ENCODE peak calls at places on chromosomes 4 and X, in six cellular contexts. One of them, this sample, is unnamed.

GRCh38 chr4:85829276-85830051 is 354.5 kb downstream of the ARHGAP24 start:
- DNase-seq in mesenchymal stem cell: peak
- DNase-seq in H9: no peak
- DNase-seq in IMR-90: peak
- DNase-seq in trophoblast cell: no peak
- DNase-seq in H1: no peak
- DNase-seq in this sample: no peak

GRCh38 chr4:24624381-24624780 is 40.0 kb upstream of the DHX15 start:
- DNase-seq in mesenchymal stem cell: no peak
- DNase-seq in H9: no peak
- DNase-seq in IMR-90: no peak
- DNase-seq in trophoblast cell: no peak
- DNase-seq in H1: no peak
- DNase-seq in this sample: no peak

GRCh38 chr4:48343531-48343930 is 2.2 kb downstream of the SLAIN2 start:
- DNase-seq in mesenchymal stem cell: peak
- DNase-seq in H9: no peak
- DNase-seq in IMR-90: peak
- DNase-seq in trophoblast cell: no peak
- DNase-seq in H1: no peak
- DNase-seq in this sample: no peak

GRCh38 chr4:135277116-135277979 is 1075.8 kb upstream of the PABPC4L start:
- DNase-seq in mesenchymal stem cell: peak
- DNase-seq in H9: no peak
- DNase-seq in IMR-90: peak
- DNase-seq in trophoblast cell: peak
- DNase-seq in H1: no peak
- DNase-seq in this sample: no peak

GRCh38 chrX:100687128-100687527 is 43.1 kb downstream of the SRPX2 start:
- DNase-seq in mesenchymal stem cell: no peak
- DNase-seq in H9: no peak
- DNase-seq in IMR-90: no peak
- DNase-seq in trophoblast cell: no peak
- DNase-seq in H1: no peak
- DNase-seq in this sample: no peak

GRCh38 chr4:165630671-165631070 is 242.4 kb upstream of the TLL1 start:
- DNase-seq in mesenchymal stem cell: no peak
- DNase-seq in H9: no peak
- DNase-seq in IMR-90: no peak
- DNase-seq in trophoblast cell: no peak
- DNase-seq in H1: no peak
- DNase-seq in this sample: no peak

GRCh38 chrX:134622813-134623185 is 35.5 kb downstream of the PLAC1 start:
- DNase-seq in mesenchymal stem cell: no peak
- DNase-seq in H9: no peak
- DNase-seq in IMR-90: no peak
- DNase-seq in trophoblast cell: peak
- DNase-seq in H1: no peak
- DNase-seq in this sample: no peak

GRCh38 chr4:6520978-6521377 is 48.6 kb upstream of the PPP2R2C start:
- DNase-seq in mesenchymal stem cell: no peak
- DNase-seq in H9: no peak
- DNase-seq in IMR-90: no peak
- DNase-seq in trophoblast cell: no peak
- DNase-seq in H1: no peak
- DNase-seq in this sample: no peak

GRCh38 chr4:40888916-40889315 is 139.2 kb downstream of the NSUN7 start:
- DNase-seq in mesenchymal stem cell: no peak
- DNase-seq in H9: no peak
- DNase-seq in IMR-90: no peak
- DNase-seq in trophoblast cell: no peak
- DNase-seq in H1: no peak
- DNase-seq in this sample: no peak

GRCh38 chr4:104475652-104476051 is 19.0 kb downstream of the CXXC4 start:
- DNase-seq in mesenchymal stem cell: no peak
- DNase-seq in H9: peak
- DNase-seq in IMR-90: no peak
- DNase-seq in trophoblast cell: no peak
- DNase-seq in H1: no peak
- DNase-seq in this sample: peak

GRCh38 chrX:133959972-133960371 is 25.4 kb downstream of the GPC3 start:
- DNase-seq in mesenchymal stem cell: no peak
- DNase-seq in H9: no peak
- DNase-seq in IMR-90: no peak
- DNase-seq in trophoblast cell: no peak
- DNase-seq in H1: no peak
- DNase-seq in this sample: no peak

GRCh38 chr4:53601251-53601764 is 10.0 kb upstream of the LNX1 start:
- DNase-seq in mesenchymal stem cell: no peak
- DNase-seq in H9: peak
- DNase-seq in IMR-90: no peak
- DNase-seq in trophoblast cell: peak
- DNase-seq in H1: peak
- DNase-seq in this sample: no peak

GRCh38 chr4:6701371-6701770 is 7.7 kb downstream of the S100P start:
- DNase-seq in mesenchymal stem cell: no peak
- DNase-seq in H9: peak
- DNase-seq in IMR-90: no peak
- DNase-seq in trophoblast cell: peak
- DNase-seq in H1: peak
- DNase-seq in this sample: no peak

GRCh38 chrX:63299596-63299995 is 51.5 kb downstream of the SPIN4 start:
- DNase-seq in mesenchymal stem cell: no peak
- DNase-seq in H9: no peak
- DNase-seq in IMR-90: no peak
- DNase-seq in trophoblast cell: no peak
- DNase-seq in H1: no peak
- DNase-seq in this sample: no peak
- H2AFZ ChIP-seq in mesenchymal stem cell: no peak
- H2AFZ ChIP-seq in H9: no peak
- H2AFZ ChIP-seq in IMR-90: no peak
- H2AFZ ChIP-seq in trophoblast cell: no peak
- H2AFZ ChIP-seq in H1: no peak
- H2AFZ ChIP-seq in this sample: no peak

GRCh38 chr4:7956306-7957112 is 16.8 kb upstream of the AFAP1 start:
- DNase-seq in mesenchymal stem cell: peak
- DNase-seq in H9: no peak
- DNase-seq in IMR-90: peak
- DNase-seq in trophoblast cell: peak
- DNase-seq in H1: no peak
- DNase-seq in this sample: no peak
- H2AK5ac ChIP-seq in mesenchymal stem cell: peak
- H2AK5ac ChIP-seq in H9: no peak
- H2AK5ac ChIP-seq in IMR-90: peak
- H2AK5ac ChIP-seq in trophoblast cell: no peak
- H2AK5ac ChIP-seq in H1: no peak
- H2AK5ac ChIP-seq in this sample: no peak

DNA sequence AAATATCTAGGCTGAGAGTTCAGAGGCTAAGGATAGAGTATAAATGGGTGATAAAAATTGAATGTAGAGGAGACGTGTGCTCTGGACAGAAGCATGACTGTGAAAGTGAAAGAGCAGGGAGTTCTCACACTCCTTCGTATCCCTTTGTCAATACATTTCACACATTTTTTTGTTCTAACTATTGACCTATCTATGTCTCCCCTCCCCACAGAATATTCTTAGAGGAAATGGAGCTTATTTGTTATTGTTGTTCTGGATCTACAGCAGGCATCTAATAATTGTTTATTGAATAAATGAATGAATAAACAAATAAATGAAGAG is 57.6 kb downstream of the ENPEP start:
- DNase-seq in mesenchymal stem cell: peak
- DNase-seq in H9: no peak
- DNase-seq in IMR-90: peak
- DNase-seq in trophoblast cell: no peak
- DNase-seq in H1: no peak
- DNase-seq in this sample: no peak
- H2AFZ ChIP-seq in mesenchymal stem cell: no peak
- H2AFZ ChIP-seq in H9: no peak
- H2AFZ ChIP-seq in IMR-90: no peak
- H2AFZ ChIP-seq in trophoblast cell: no peak
- H2AFZ ChIP-seq in H1: peak
- H2AFZ ChIP-seq in this sample: no peak

GRCh38 chr4:117773067-117773946 is 261.0 kb upstream of the NDST3 start:
- DNase-seq in mesenchymal stem cell: peak
- DNase-seq in H9: no peak
- DNase-seq in IMR-90: no peak
- DNase-seq in trophoblast cell: no peak
- DNase-seq in H1: no peak
- DNase-seq in this sample: no peak
- H2AK5ac ChIP-seq in mesenchymal stem cell: no peak
- H2AK5ac ChIP-seq in H9: no peak
- H2AK5ac ChIP-seq in IMR-90: no peak
- H2AK5ac ChIP-seq in trophoblast cell: no peak
- H2AK5ac ChIP-seq in H1: no peak
- H2AK5ac ChIP-seq in this sample: no peak

DNA sequence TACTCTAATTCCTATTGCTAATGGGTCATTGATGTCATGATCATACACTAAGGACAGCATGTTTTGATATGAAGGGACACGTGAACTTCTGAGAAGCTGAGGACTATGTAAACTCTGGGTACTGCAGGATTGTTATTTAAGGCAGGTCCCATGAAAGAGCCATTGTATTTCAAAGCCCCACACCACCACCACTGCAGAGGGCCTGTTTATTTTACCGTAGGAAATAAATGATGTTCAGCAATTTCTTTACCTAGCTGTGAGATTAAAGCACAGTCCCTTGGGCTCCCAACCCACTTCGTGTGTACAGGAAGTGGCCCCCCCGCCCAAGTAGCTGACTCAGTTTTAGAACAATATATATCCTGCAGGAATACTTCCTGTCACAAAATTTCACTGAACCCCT is 89.8 kb upstream of the ACSL4 start:
- DNase-seq in mesenchymal stem cell: no peak
- DNase-seq in H9: no peak
- DNase-seq in IMR-90: no peak
- DNase-seq in trophoblast cell: no peak
- DNase-seq in H1: no peak
- DNase-seq in this sample: no peak
- H2AFZ ChIP-seq in mesenchymal stem cell: no peak
- H2AFZ ChIP-seq in H9: no peak
- H2AFZ ChIP-seq in IMR-90: no peak
- H2AFZ ChIP-seq in trophoblast cell: no peak
- H2AFZ ChIP-seq in H1: peak
- H2AFZ ChIP-seq in this sample: peak